ENCODE peak calls at places on chromosome 2, in four cellular contexts. F is GM23338, P is cardiac muscle cell, E is stomach. U is an unnamed sample.

GRCh38 chr2:143524001-143524608 is 394.9 kb downstream of the ARHGAP15 start:
- DNase-seq in E (no peak), P (peak), F (no peak), U (no peak)

GRCh38 chr2:224938670-224939309 is 103.5 kb downstream of the DOCK10 start:
- DNase-seq in P (peak), E (no peak), F (no peak), U (no peak)

GRCh38 chr2:25341753-25342371 is at the start of gene DNMT3A:
- DNase-seq in E (peak), F (peak), P (peak), U (peak)

GRCh38 chr2:234289789-234290188 is 207.1 kb downstream of the ARL4C start:
- DNase-seq in E (no peak), P (peak), F (no peak), U (no peak)

GRCh38 chr2:127733816-127734537 is 32.7 kb downstream of the SFT2D3 start:
- DNase-seq in F (no peak), E (no peak), P (peak), U (no peak)

GRCh38 chr2:97992836-97993825 is 2.6 kb downstream of the TMEM131 start:
- DNase-seq in E (no peak), P (no peak), F (no peak), U (no peak)

GRCh38 chr2:31150120-31150670 is 12.0 kb upstream of the GALNT14 start:
- DNase-seq in P (no peak), E (no peak), F (no peak), U (no peak)

GRCh38 chr2:27723372-27724144 is 48.0 kb upstream of the MRPL33 start:
- DNase-seq in P (peak), F (peak), E (peak), U (peak)

GRCh38 chr2:200593905-200594304 is 8.1 kb downstream of the AOX1 start:
- DNase-seq in P (no peak), F (no peak), E (no peak), U (no peak)

GRCh38 chr2:95017836-95018235 is 7.7 kb upstream of the MAL start:
- DNase-seq in F (no peak), E (no peak), P (no peak), U (no peak)

GRCh38 chr2:169225233-169225750 is 137.0 kb downstream of the LRP2 start:
- DNase-seq in E (no peak), P (no peak), F (no peak), U (no peak)

GRCh38 chr2:48045613-48046012 is 139.3 kb upstream of the FBXO11 start:
- DNase-seq in F (no peak), P (no peak), E (no peak), U (no peak)

GRCh38 chr2:154758871-154759270 is 60.4 kb downstream of the KCNJ3 start:
- DNase-seq in F (no peak), P (no peak), E (no peak), U (no peak)

GRCh38 chr2:239002591-239002959 is 154.7 kb downstream of the TWIST2 start:
- DNase-seq in P (no peak), E (no peak), F (no peak), U (no peak)
- H3K4me3 ChIP-seq in P (no peak), E (no peak), F (no peak), U (no peak)

GRCh38 chr2:177346192-177346591 is 46.4 kb upstream of the AGPS start:
- DNase-seq in E (no peak), F (no peak), P (no peak), U (no peak)

GRCh38 chr2:177347570-177347969 is 45.0 kb upstream of the AGPS start:
- DNase-seq in P (no peak), E (no peak), F (no peak), U (no peak)

GRCh38 chr2:177343773-177344172 is 48.8 kb upstream of the AGPS start:
- DNase-seq in F (no peak), E (no peak), P (no peak), U (no peak)

GRCh38 chr2:177342736-177343135 is 49.8 kb upstream of the AGPS start:
- DNase-seq in F (no peak), P (no peak), E (no peak), U (no peak)

GRCh38 chr2:177344316-177344715 is 48.3 kb upstream of the AGPS start:
- DNase-seq in P (no peak), F (no peak), E (no peak), U (no peak)
- TF ChIP-seq CTCF in P (no peak), F (peak), E (no peak), U (no peak)

DNA sequence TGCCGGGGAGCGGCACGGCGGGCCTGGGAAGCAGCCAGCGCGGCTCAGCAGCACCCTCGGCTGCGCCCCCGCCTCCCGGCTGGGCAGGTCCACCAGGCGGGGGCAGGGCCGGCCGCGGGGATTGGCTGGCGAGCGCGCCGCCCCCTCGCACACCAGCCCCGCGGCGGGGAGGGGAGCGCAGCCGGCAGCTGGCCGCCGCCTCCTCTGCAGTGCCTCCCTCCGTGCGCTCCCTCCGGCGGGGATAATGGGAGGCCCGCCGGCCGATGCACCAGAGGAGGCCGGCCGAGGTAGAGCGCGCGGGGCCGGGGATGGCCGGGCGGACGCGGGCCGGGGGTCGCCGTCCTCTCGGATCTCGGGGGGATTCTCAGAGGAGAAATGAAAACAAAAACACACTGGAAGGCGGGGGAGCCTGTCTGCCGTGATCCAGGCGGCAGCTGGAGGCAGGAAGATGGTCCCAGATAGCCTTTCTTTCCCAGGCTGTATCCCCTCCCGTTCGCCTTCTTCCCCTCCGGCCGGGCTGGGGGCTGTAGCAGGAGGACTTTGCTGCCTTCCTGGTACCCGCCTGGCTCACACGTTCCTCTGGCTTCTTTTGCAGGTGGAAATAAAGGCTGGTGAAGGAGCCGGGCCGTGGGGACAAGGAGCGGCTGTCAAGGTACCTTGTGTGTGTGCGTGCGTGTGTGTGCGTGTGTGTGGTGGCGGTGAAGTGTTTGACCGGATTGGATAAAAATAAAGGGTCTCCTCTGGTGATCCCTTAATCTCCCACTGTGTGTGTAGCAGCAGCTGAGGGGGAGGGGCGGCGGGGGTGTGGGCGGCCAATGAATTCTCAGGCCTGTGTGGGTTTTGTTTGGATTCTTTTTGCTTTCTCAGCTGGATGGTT is 18.0 kb downstream of the TET3 start:
- DNase-seq in P (peak), E (peak), F (peak), U (peak)
- H3K27ac ChIP-seq in P (peak), E (peak), F (peak), U (peak)

GRCh38 chr2:231530099-231531085 is at the start of gene NMUR1:
- DNase-seq in F (peak), E (peak), P (peak), U (peak)
- H3K4me3 ChIP-seq in F (peak), E (peak), P (peak), U (peak)

DNA sequence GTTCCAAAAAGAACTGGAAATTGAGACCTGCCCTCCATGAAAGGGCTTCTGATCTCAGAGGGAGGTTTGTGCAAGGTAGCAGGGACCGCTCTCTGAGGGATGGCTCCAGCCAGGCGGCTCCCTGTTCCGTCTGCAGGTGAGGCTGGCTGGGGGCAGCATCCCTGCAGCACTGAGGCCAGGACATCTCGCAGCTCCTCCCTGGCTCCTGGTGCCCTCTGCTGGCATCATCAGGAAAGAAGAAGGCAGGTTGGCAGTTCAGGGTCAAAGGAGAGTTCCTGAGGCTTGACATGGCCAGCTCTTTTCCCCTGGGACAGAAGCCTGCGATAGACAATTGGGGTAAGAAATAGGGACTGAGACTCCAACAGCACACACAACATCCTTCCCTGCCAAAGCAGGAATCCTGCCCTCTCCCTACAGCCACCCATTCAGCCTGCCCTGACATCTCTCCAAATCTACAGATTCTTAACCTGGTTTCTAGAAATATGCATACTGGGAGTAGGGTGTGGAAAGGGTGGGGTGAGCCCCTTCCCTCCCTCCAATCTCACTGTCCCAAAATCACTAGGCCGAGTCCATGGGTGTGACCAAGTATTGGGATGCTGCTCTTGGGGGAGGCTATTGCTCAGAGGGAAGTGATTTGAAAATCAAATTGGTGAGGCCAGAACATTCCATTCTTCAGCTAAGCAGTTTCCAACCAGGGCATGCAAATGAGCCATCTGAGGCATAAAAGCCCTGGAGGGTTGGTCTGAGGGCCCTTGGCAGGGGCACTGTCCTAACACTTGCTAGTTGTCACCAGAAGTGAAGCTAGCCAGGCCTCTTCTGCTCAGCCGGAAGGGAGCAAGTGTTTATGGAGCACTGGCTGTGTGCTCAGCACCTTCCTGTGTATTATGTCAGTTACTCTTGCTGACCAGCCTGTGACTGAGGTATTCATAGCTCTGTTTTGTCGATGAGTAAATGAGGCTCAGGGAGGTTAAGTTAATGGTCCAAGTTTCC is 185.4 kb downstream of the TFCP2L1 start:
- DNase-seq in E (peak), F (peak), P (no peak), U (peak)
- TF ChIP-seq CTCF in E (no peak), F (peak), P (peak), U (peak)